ENCODE peak calls at places on chromosomes 6 and 20, in eight cellular contexts. V is mammary epithelial cell; Z is fibroblast of lung; Q is heart right ventricle; U is lower leg skin; F is tibial artery; R is effector memory CD4-positive, alpha-beta T cell; C is hepatocyte. J is an unnamed sample.

GRCh38 chr20:13756551-13756950 is 28.2 kb downstream of the ESF1 start:
- DNase-seq in R (no peak), F (no peak), U (no peak), V (peak), Q (no peak), C (no peak), Z (no peak), J (no peak)

GRCh38 chr20:60054716-60055371 is 96.6 kb downstream of the CDH26 start:
- DNase-seq in R (no peak), Z (no peak), U (no peak), V (no peak), F (no peak), C (no peak), Q (no peak), J (peak)

GRCh38 chr20:3616250-3616649 is 46.9 kb downstream of the GFRA4 start:
- DNase-seq in U (no peak), Q (peak), F (no peak), Z (peak), C (no peak), R (no peak), V (peak), J (no peak)

GRCh38 chr6:4941782-4942672 is 61.8 kb downstream of the RPP40 start:
- DNase-seq in F (no peak), Q (peak), C (peak), V (peak), Z (peak), R (no peak), U (peak), J (no peak)

GRCh38 chr6:16729183-16729696 is 32.0 kb downstream of the ATXN1 start:
- DNase-seq in Z (peak), U (no peak), F (no peak), R (no peak), C (peak), V (no peak), Q (no peak), J (no peak)

GRCh38 chr20:23165307-23165750 is 79.2 kb upstream of the CD93 start:
- DNase-seq in V (no peak), R (no peak), Z (no peak), C (peak), U (no peak), Q (no peak), F (no peak), J (no peak)

GRCh38 chr6:10297825-10298224 is 117.0 kb downstream of the TFAP2A start:
- DNase-seq in V (no peak), Q (no peak), C (no peak), F (no peak), Z (no peak), R (no peak), U (no peak), J (no peak)

GRCh38 chr6:21341910-21342309 is 251.6 kb upstream of the SOX4 start:
- DNase-seq in C (no peak), Q (no peak), Z (no peak), R (no peak), U (no peak), F (no peak), V (no peak), J (no peak)

GRCh38 chr6:43983632-43984031 is 143.6 kb downstream of the MRPL14 start:
- DNase-seq in U (no peak), F (peak), Z (no peak), C (no peak), V (no peak), R (no peak), Q (no peak), J (no peak)

GRCh38 chr6:106520711-106521367 is 108.5 kb downstream of the RTN4IP1 start:
- DNase-seq in R (peak), F (no peak), V (no peak), U (no peak), Z (no peak), C (no peak), Q (no peak), J (no peak)

GRCh38 chr20:16240355-16240754 is 332.9 kb downstream of the KIF16B start:
- DNase-seq in Q (no peak), Z (no peak), F (no peak), U (no peak), C (no peak), R (no peak), V (no peak), J (no peak)

GRCh38 chr20:16241911-16242310 is 331.3 kb downstream of the KIF16B start:
- DNase-seq in U (no peak), C (peak), R (no peak), Q (no peak), F (no peak), Z (no peak), V (peak), J (no peak)

DNA sequence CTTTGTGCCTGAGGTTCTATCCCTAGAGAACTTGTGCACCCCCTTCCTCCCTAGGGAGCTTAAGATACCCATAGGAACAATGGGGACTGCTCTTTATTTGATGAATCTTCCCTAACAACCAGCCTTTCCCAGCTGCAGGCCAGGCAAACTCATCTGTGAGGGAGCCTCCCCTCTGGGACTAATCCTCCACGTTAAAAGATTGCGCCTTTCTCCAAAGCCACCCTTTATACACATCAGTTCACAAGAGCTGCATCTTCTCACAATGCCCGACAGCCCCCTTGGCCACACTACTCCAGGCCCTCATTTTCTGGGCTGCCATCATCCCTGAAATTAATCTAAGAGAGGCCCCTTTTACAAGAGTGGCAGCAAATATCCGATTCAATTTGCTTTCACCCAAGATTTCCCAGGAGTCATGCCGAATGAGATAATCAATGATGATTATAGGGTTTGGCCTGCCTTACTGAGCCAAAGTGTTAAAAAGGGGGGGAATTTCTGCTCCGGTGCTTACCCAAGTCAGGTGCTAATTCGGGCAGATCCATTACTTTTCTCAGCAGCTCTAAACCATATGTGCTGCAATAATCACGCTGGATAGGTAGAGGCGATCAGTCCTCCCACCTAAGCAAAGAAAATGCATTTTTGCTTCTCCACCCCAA is 336.5 kb downstream of the KIF16B start:
- DNase-seq in U (no peak), R (no peak), Z (no peak), Q (no peak), F (no peak), C (no peak), V (no peak), J (no peak)
- H3K4me3 ChIP-seq in U (no peak), R (no peak), Z (no peak), Q (no peak), F (no peak), C (no peak), V (no peak), J (no peak)

GRCh38 chr6:149233056-149233715 is 84.3 kb upstream of the TAB2 start:
- DNase-seq in V (peak), R (peak), Z (peak), F (no peak), C (peak), U (no peak), Q (no peak), J (no peak)
- H3K4me3 ChIP-seq in V (no peak), R (peak), Z (no peak), F (no peak), C (no peak), U (no peak), Q (no peak), J (no peak)

GRCh38 chr6:26207248-26207801 is 120.1 kb downstream of the HFE start:
- DNase-seq in Q (no peak), F (no peak), Z (no peak), C (no peak), U (no peak), R (no peak), V (no peak), J (no peak)
- H3K4me3 ChIP-seq in Q (no peak), F (no peak), Z (no peak), C (peak), U (no peak), R (no peak), V (no peak), J (no peak)

GRCh38 chr6:90078513-90079289 is 184.4 kb downstream of the GJA10 start:
- DNase-seq in V (no peak), F (no peak), U (no peak), C (no peak), R (peak), Q (no peak), Z (no peak), J (no peak)
- H3K4me3 ChIP-seq in V (no peak), F (no peak), U (no peak), C (no peak), R (peak), Q (no peak), Z (no peak), J (no peak)

DNA sequence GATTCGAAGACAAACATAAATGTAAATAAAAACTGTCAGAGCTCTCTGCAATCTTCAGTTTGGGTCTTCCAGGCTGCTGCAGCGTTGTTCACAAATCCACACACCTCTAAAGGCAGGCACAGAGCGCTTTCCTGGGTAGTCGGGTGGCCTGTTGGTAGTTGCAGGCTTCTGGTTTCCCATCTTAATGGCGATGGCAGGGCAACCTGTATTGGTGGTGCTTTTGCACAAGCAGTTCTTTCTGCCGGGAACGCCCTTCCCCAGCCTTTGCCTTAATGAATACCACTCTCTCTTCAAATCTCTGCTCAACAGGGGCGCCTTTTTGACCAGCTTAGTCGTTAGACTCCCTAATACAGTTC is 723 bp upstream of the IFT52 start:
- DNase-seq in F (no peak), C (no peak), V (no peak), R (no peak), Z (no peak), Q (peak), U (no peak), J (no peak)
- H3K4me3 ChIP-seq in F (peak), C (peak), V (peak), R (peak), Z (peak), Q (peak), U (no peak), J (peak)

DNA sequence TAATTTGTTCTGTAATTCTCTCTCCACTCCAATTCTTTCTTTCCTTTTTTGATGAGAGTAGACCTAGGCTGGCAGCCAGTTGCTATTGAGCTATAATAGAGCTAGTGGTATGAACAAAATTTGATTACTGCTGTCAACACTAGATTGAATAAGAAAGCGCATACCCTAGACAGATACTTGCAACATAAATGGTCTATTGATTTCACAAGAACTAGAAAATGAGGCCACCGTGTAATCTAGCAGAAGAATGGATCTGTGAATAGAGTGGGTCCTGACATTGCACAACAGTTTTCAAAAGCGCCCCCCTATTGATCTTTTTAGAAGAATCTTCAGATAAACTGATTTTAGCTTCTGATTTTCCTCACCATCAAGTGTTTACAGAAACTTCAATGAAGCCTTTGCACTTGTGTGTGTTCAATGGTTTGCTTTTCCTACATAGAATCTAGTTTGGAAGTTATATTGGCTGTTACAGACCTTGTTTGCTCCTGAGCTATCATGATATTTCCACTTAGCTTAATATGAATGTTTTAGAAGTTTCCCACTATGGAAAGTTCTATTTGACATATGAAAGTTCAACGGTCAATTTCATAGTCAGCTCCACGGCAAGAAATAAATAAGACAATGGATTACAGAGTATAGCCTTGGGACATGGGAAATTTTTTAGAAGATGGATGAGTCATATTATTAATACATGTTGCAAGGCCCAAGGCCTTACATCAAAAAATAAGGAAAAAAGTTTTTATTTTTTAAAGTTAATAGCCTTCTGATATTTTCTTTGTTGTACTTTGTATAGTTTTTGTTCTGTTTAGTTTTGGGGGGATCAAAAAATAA is 55.6 kb downstream of the UTRN start:
- DNase-seq in Z (peak), F (no peak), V (peak), Q (no peak), C (no peak), U (no peak), R (no peak), J (no peak)
- H3K4me3 ChIP-seq in Z (no peak), F (no peak), V (no peak), Q (no peak), C (no peak), U (no peak), R (no peak), J (no peak)

DNA sequence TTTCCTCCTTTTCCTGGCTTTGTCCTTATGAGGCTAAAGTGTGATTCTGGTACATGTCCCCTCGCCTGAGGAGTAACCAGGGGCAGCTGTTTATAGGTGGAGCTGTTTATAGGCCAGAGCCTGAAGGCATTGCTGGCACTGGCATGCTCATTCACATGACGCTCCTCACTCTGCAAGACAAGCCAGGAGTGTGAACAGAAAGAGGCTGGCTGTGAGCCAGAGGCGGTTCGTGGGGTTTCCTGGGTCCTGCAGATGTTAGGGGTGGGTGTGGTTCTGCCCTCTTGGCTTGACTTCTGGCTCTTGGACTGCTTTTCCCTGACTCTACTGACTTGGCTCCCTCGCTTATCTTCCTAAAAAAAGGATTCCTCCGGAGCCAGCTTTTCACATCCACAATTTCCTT is 12.8 kb upstream of the MDFI start:
- DNase-seq in F (peak), U (peak), Q (peak), Z (no peak), R (no peak), V (peak), C (no peak), J (peak)
- H3K4me3 ChIP-seq in F (no peak), U (no peak), Q (no peak), Z (no peak), R (no peak), V (no peak), C (no peak), J (no peak)

J was measured in aorta.